ENCODE peak calls at places on chromosomes 7 and 10, in four cellular contexts. L is activated CD4-positive, alpha-beta T cell treated with anti-CD3 and anti-CD28 coated beads, Interleukin-2, amount 50 U/mL, for 1 hour; Y is KBM-7; K is suprapubic skin. C is an unnamed sample.

GRCh38 chr10:71060636-71061426 is 151.5 kb upstream of the UNC5B start:
- DNase-seq in L (no peak), Y (no peak), K (no peak), C (no peak)

GRCh38 chr7:16647435-16647960 is 1.5 kb downstream of the BZW2 start:
- DNase-seq in L (no peak), Y (no peak), K (no peak), C (no peak)

GRCh38 chr7:144407266-144407931 is 3.9 kb upstream of the NOBOX start:
- DNase-seq in L (no peak), Y (no peak), K (no peak), C (no peak)

GRCh38 chr7:150374472-150374871 is 4.7 kb upstream of the ZNF775 start:
- DNase-seq in L (no peak), Y (no peak), K (no peak), C (no peak)

GRCh38 chr10:58660577-58661255 is 148.0 kb downstream of the BICC1 start:
- DNase-seq in L (no peak), Y (peak), K (no peak), C (no peak)

GRCh38 chr10:103491729-103492364 is 1.7 kb upstream of the NEURL1 start:
- DNase-seq in L (no peak), Y (no peak), K (no peak), C (no peak)

GRCh38 chr7:82179311-82179710 is 264.3 kb downstream of the CACNA2D1 start:
- DNase-seq in L (no peak), Y (no peak), K (no peak), C (no peak)

GRCh38 chr10:8187171-8187666 is 132.7 kb downstream of the GATA3 start:
- DNase-seq in L (no peak), Y (no peak), K (no peak), C (no peak)

GRCh38 chr10:100790761-100791208 is 45.4 kb downstream of the PAX2 start:
- DNase-seq in L (no peak), Y (no peak), K (no peak), C (no peak)

GRCh38 chr10:109245821-109246220 is 677.5 kb downstream of the XPNPEP1 start:
- DNase-seq in L (no peak), Y (no peak), K (no peak), C (no peak)

GRCh38 chr7:152074673-152075072 is 49.2 kb downstream of the GALNT11 start:
- DNase-seq in L (no peak), Y (no peak), K (no peak), C (no peak)

GRCh38 chr10:122147731-122148130 is 123.4 kb upstream of the BTBD16 start:
- DNase-seq in L (no peak), Y (no peak), K (no peak), C (no peak)

GRCh38 chr7:51346136-51346535 is 29.5 kb upstream of the COBL start:
- DNase-seq in L (no peak), Y (no peak), K (no peak), C (no peak)

GRCh38 chr10:13784067-13784466 is 197.3 kb downstream of the PRPF18 start:
- DNase-seq in L (peak), Y (no peak), K (no peak), C (no peak)

GRCh38 chr7:16826061-16826460 is 21.3 kb upstream of the AGR2 start:
- DNase-seq in L (no peak), Y (no peak), K (no peak), C (no peak)

GRCh38 chr7:134737561-134738353 is 41.7 kb upstream of the CALD1 start:
- DNase-seq in L (no peak), Y (peak), K (no peak), C (no peak)

GRCh38 chr10:88243847-88244730 is 339.0 kb downstream of the RNLS start:
- DNase-seq in L (no peak), Y (no peak), K (no peak), C (peak)

GRCh38 chr10:78927257-78927995 is 141.3 kb upstream of the ZMIZ1 start:
- DNase-seq in L (no peak), Y (no peak), K (no peak), C (no peak)

GRCh38 chr7:93921607-93922446 is at the start of gene GNG11:
- DNase-seq in L (no peak), Y (peak), K (peak), C (peak)

GRCh38 chr7:141071260-141071854 is 2.5 kb upstream of the TMEM178B start:
- DNase-seq in L (peak), Y (peak), K (no peak), C (no peak)

GRCh38 chr7:115707684-115708341 is 322.8 kb downstream of the TFEC start:
- DNase-seq in L (no peak), Y (no peak), K (no peak), C (no peak)

GRCh38 chr7:73635428-73636200 is 11.3 kb upstream of the MLXIPL start:
- DNase-seq in L (no peak), Y (no peak), K (no peak), C (no peak)

GRCh38 chr10:101850747-101851146 is 7.1 kb upstream of the KCNIP2 start:
- DNase-seq in L (no peak), Y (no peak), K (no peak), C (no peak)

GRCh38 chr7:98178321-98178720 is 32.9 kb upstream of the BHLHA15 start:
- DNase-seq in L (no peak), Y (no peak), K (no peak), C (peak)

GRCh38 chr7:13240349-13240748 is 552.9 kb downstream of the ARL4A start:
- DNase-seq in L (no peak), Y (no peak), K (no peak), C (no peak)

GRCh38 chr7:1857487-1858425 is 187.7 kb downstream of the ELFN1 start:
- DNase-seq in L (no peak), Y (no peak), K (peak), C (peak)

GRCh38 chr7:45156516-45157272 is 897 bp upstream of the RAMP3 start:
- DNase-seq in L (no peak), Y (no peak), K (no peak), C (no peak)

GRCh38 chr7:113197274-113197673 is 78.9 kb upstream of the SMIM30 start:
- DNase-seq in L (no peak), Y (no peak), K (no peak), C (no peak)

GRCh38 chr7:157400171-157400860 is 63.5 kb downstream of the DNAJB6 start:
- DNase-seq in L (no peak), Y (no peak), K (peak), C (no peak)

GRCh38 chr10:103719036-103719435 is 136.3 kb downstream of the SH3PXD2A start:
- DNase-seq in L (no peak), Y (no peak), K (no peak), C (no peak)

GRCh38 chr7:7416031-7416968 is 119.4 kb downstream of the COL28A1 start:
- DNase-seq in L (no peak), Y (peak), K (no peak), C (peak)

GRCh38 chr10:30433286-30433778 is 652 bp upstream of the MAP3K8 start:
- DNase-seq in L (peak), Y (no peak), K (peak), C (peak)

GRCh38 chr10:24778298-24778697 is 54.6 kb upstream of the ARHGAP21 start:
- DNase-seq in L (no peak), Y (no peak), K (no peak), C (no peak)

GRCh38 chr7:83640731-83641533 is 8.0 kb downstream of the SEMA3E start:
- DNase-seq in L (no peak), Y (no peak), K (no peak), C (no peak)

GRCh38 chr7:123271856-123272255 is 72.1 kb upstream of the SLC13A1 start:
- DNase-seq in L (no peak), Y (no peak), K (no peak), C (no peak)